ENCODE peak calls at places on chromosome 4, in ten cellular contexts. S, Y, P, H, T, Q, X, V, B and O are unnamed samples. For H3K36me3, the result is how much of the 10 kb centered on the place peaks cover.

GRCh38 chr4:76607846-76608245 is 172.8 kb downstream of the SHROOM3 start:
- DNase-seq in S (no peak), Y (no peak), P (no peak), H (no peak), T (no peak), Q (no peak), X (no peak), V (no peak), B (no peak), O (no peak)

GRCh38 chr4:83179205-83179604 is 64.7 kb upstream of the PLAC8 start:
- DNase-seq in S (no peak), Y (no peak), P (no peak), H (no peak), T (no peak), Q (no peak), X (no peak), V (no peak), B (no peak), O (no peak)

GRCh38 chr4:8035371-8035780 is 95.7 kb upstream of the AFAP1 start:
- DNase-seq in S (no peak), Y (no peak), P (no peak), H (peak), T (no peak), Q (peak), X (no peak), V (no peak), B (no peak), O (no peak)

GRCh38 chr4:172683016-172683415 is 485.6 kb upstream of the GALNT7 start:
- DNase-seq in S (no peak), Y (no peak), P (no peak), H (no peak), T (no peak), Q (no peak), X (no peak), V (no peak), B (no peak), O (no peak)

GRCh38 chr4:150136036-150136435 is 57.8 kb downstream of the DCLK2 start:
- DNase-seq in S (no peak), Y (no peak), P (no peak), H (no peak), T (no peak), Q (peak), X (no peak), V (no peak), B (no peak), O (no peak)

GRCh38 chr4:89249313-89249712 is 58.3 kb downstream of the GPRIN3 start:
- DNase-seq in S (no peak), Y (no peak), P (no peak), H (no peak), T (no peak), Q (no peak), X (peak), V (no peak), B (no peak), O (no peak)

GRCh38 chr4:110200673-110201072 is 2.3 kb upstream of the ELOVL6 start:
- DNase-seq in S (no peak), Y (no peak), P (no peak), H (no peak), T (no peak), Q (no peak), X (no peak), V (no peak), B (no peak), O (no peak)

GRCh38 chr4:168475745-168476144 is 4.5 kb downstream of the DDX60L start:
- DNase-seq in S (no peak), Y (no peak), P (no peak), H (no peak), T (no peak), Q (no peak), X (no peak), V (no peak), B (no peak), O (no peak)

GRCh38 chr4:20323991-20324390 is 72.3 kb downstream of the SLIT2 start:
- DNase-seq in S (no peak), Y (no peak), P (no peak), H (no peak), T (no peak), Q (no peak), X (no peak), V (no peak), B (no peak), O (no peak)

GRCh38 chr4:123133397-123134050 is 211.1 kb upstream of the NUDT6 start:
- DNase-seq in S (no peak), Y (no peak), P (no peak), H (no peak), T (no peak), Q (no peak), X (no peak), V (no peak), B (no peak), O (no peak)

GRCh38 chr4:185219551-185220344 is 10.3 kb downstream of the SNX25 start:
- DNase-seq in S (peak), Y (peak), P (peak), H (peak), T (no peak), Q (peak), X (no peak), V (peak), B (peak), O (peak)

GRCh38 chr4:26218677-26219181 is 102.1 kb upstream of the RBPJ start:
- DNase-seq in S (no peak), Y (no peak), P (no peak), H (no peak), T (no peak), Q (no peak), X (no peak), V (no peak), B (no peak), O (no peak)

GRCh38 chr4:100823066-100823992 is 305.5 kb upstream of the EMCN start:
- DNase-seq in S (no peak), Y (no peak), P (no peak), H (no peak), T (peak), Q (no peak), X (no peak), V (no peak), B (no peak), O (no peak)

GRCh38 chr4:72604324-72604723 is 35.3 kb upstream of the ADAMTS3 start:
- DNase-seq in S (no peak), Y (no peak), P (no peak), H (peak), T (no peak), Q (peak), X (no peak), V (no peak), B (no peak), O (no peak)

GRCh38 chr4:74202062-74202586 is 44.2 kb downstream of the MTHFD2L start:
- DNase-seq in S (no peak), Y (no peak), P (no peak), H (no peak), T (no peak), Q (no peak), X (no peak), V (no peak), B (no peak), O (no peak)

GRCh38 chr4:185599844-185600243 is 64.5 kb upstream of the PDLIM3 start:
- DNase-seq in S (no peak), Y (peak), P (no peak), H (no peak), T (no peak), Q (no peak), X (no peak), V (peak), B (no peak), O (no peak)

GRCh38 chr4:40448875-40449274 is 113.7 kb downstream of the CHRNA9 start:
- DNase-seq in S (no peak), Y (no peak), P (no peak), H (peak), T (peak), Q (no peak), X (peak), V (no peak), B (peak), O (no peak)

GRCh38 chr4:18214656-18215055 is 193.1 kb upstream of the LCORL start:
- DNase-seq in S (no peak), Y (no peak), P (no peak), H (no peak), T (no peak), Q (no peak), X (no peak), V (no peak), B (no peak), O (no peak)

GRCh38 chr4:24850669-24851068 is 55.3 kb downstream of the SOD3 start:
- DNase-seq in S (no peak), Y (peak), P (no peak), H (no peak), T (no peak), Q (peak), X (no peak), V (peak), B (no peak), O (no peak)

GRCh38 chr4:137238456-137238855 is 293.8 kb downstream of the PCDH18 start:
- DNase-seq in S (no peak), Y (no peak), P (no peak), H (no peak), T (no peak), Q (no peak), X (no peak), V (no peak), B (no peak), O (no peak)

GRCh38 chr4:137623013-137623412 is 90.7 kb upstream of the PCDH18 start:
- DNase-seq in S (no peak), Y (no peak), P (no peak), H (no peak), T (no peak), Q (no peak), X (no peak), V (no peak), B (no peak), O (no peak)

GRCh38 chr4:90951037-90951436 is 823.8 kb downstream of the CCSER1 start:
- DNase-seq in S (no peak), Y (no peak), P (no peak), H (no peak), T (peak), Q (peak), X (no peak), V (no peak), B (peak), O (no peak)

GRCh38 chr4:186900980-186901379 is 177.3 kb upstream of the FAT1 start:
- DNase-seq in S (no peak), Y (no peak), P (no peak), H (no peak), T (no peak), Q (no peak), X (no peak), V (no peak), B (no peak), O (no peak)

GRCh38 chr4:107913283-107913899 is 18.0 kb upstream of the CYP2U1 start:
- DNase-seq in S (peak), Y (no peak), P (no peak), H (peak), T (peak), Q (peak), X (peak), V (peak), B (peak), O (peak)

GRCh38 chr4:153541426-153542096 is 75.4 kb downstream of the TMEM131L start:
- DNase-seq in S (no peak), Y (no peak), P (no peak), H (no peak), T (no peak), Q (no peak), X (no peak), V (no peak), B (no peak), O (no peak)

GRCh38 chr4:153542835-153543234 is 76.7 kb downstream of the TMEM131L start:
- DNase-seq in S (no peak), Y (no peak), P (no peak), H (no peak), T (no peak), Q (no peak), X (no peak), V (no peak), B (no peak), O (no peak)

GRCh38 chr4:153543351-153543750 is 77.2 kb downstream of the TMEM131L start:
- DNase-seq in S (no peak), Y (no peak), P (no peak), H (no peak), T (no peak), Q (no peak), X (peak), V (no peak), B (no peak), O (no peak)

GRCh38 chr4:153539058-153539826 is 73.1 kb downstream of the TMEM131L start:
- DNase-seq in S (no peak), Y (no peak), P (no peak), H (no peak), T (no peak), Q (no peak), X (peak), V (no peak), B (no peak), O (no peak)

DNA sequence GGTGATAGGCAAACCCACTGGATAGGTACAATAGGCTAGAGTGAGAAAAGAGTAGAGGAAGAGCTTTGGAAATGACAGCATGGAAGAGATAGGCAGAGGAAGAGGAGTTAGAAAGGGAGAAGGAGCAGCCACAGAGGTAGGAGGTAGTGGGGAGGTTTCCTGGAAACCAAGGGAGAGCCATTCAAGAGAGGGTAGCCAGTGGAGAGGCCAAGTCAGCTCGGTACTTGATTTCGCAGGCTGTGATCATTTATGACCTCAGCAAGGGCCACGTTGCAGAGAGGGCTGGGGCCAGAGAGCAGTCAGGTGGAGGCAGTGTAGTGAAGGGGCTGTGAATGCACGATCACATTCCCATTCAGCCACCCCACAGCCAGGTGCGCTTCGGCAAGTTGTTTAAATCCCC is 76.0 kb downstream of the TMEM131L start:
- DNase-seq in S (no peak), Y (no peak), P (no peak), H (no peak), T (no peak), Q (no peak), X (no peak), V (no peak), B (no peak), O (no peak)
- TF ChIP-seq POLR2A in S (no peak), Y (no peak), P (no peak), H (no peak), T (no peak), Q (no peak), X (no peak), V (no peak), B (no peak), O (no peak)

DNA sequence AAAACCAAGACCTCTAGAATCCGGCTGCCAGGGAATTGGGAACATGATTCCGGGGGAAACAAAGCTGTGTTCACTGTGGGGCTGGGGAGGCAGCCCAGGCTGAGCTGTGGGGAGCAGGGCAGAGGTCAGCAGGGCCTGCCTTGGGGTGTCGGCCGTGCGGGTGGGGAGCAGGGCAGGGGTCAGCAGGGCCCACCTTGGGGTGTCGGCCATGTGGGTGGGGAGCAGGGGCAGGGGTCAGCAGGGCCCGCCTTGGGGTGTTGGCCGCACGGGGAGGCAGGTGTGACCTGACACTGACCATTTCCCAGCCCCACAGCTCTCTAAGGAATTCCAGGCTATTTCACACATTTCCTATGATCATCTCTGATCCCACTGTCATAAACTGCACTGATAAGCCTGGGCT is 45.6 kb upstream of the CPLX1 start:
- DNase-seq in S (no peak), Y (no peak), P (no peak), H (no peak), T (no peak), Q (no peak), X (no peak), V (no peak), B (no peak), O (no peak)
- H3K36me3 ChIP-seq in S (under half), Y (half or more), P (under half), H (under half), T (under half), Q (under half), X (under half), V (under half), B (under half), O (under half)

GRCh38 chr4:99156992-99157391 is 12.9 kb upstream of the ADH4 start:
- DNase-seq in S (no peak), Y (no peak), P (no peak), H (no peak), T (no peak), Q (no peak), X (no peak), V (no peak), B (no peak), O (no peak)

GRCh38 chr4:99154658-99155342 is 10.7 kb upstream of the ADH4 start:
- DNase-seq in S (no peak), Y (no peak), P (no peak), H (no peak), T (no peak), Q (no peak), X (no peak), V (no peak), B (no peak), O (no peak)

GRCh38 chr4:99161700-99162099 is 17.6 kb upstream of the ADH4 start:
- DNase-seq in S (no peak), Y (no peak), P (no peak), H (no peak), T (no peak), Q (no peak), X (no peak), V (no peak), B (no peak), O (no peak)

GRCh38 chr4:99157478-99157935 is 13.4 kb upstream of the ADH4 start:
- DNase-seq in S (no peak), Y (no peak), P (no peak), H (no peak), T (no peak), Q (no peak), X (no peak), V (no peak), B (no peak), O (no peak)

DNA sequence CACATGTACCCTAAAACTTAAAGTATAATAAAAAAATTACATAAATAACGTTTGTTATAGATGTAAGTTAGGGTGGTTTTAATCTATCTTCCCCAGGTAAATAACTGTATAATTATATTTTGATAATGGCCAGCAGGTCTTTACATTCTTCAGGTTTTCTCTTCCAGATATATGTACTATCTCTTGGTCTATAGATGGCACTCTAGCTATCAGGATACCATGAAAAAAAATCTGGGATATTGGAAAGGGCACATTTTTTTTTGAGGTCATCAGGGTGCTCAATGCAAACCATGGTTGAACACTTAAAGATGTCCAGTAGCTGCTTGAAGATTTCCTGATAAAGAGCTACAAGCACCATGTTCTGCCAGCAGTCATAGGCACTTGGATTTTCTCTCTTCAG is 15.6 kb upstream of the ADH4 start:
- DNase-seq in S (no peak), Y (no peak), P (no peak), H (no peak), T (no peak), Q (no peak), X (no peak), V (no peak), B (no peak), O (no peak)
- TF ChIP-seq CTCF in S (no peak), Y (no peak), P (no peak), H (no peak), T (no peak), Q (no peak), X (no peak), V (no peak), B (no peak), O (no peak)

GRCh38 chr4:2942532-2943363 is 20.5 kb downstream of the NOP14 start:
- DNase-seq in S (peak), Y (no peak), P (peak), H (peak), T (no peak), Q (no peak), X (peak), V (no peak), B (no peak), O (no peak)
- TF ChIP-seq POLR2A in S (no peak), Y (no peak), P (no peak), H (no peak), T (no peak), Q (no peak), X (no peak), V (no peak), B (no peak), O (no peak)

GRCh38 chr4:6935961-6936360 is 26.3 kb downstream of the TBC1D14 start:
- DNase-seq in S (no peak), Y (no peak), P (no peak), H (no peak), T (no peak), Q (no peak), X (no peak), V (no peak), B (no peak), O (no peak)

GRCh38 chr4:6938237-6938636 is 28.6 kb downstream of the TBC1D14 start:
- DNase-seq in S (no peak), Y (peak), P (no peak), H (no peak), T (peak), Q (peak), X (no peak), V (no peak), B (no peak), O (peak)

GRCh38 chr4:6938758-6939201 is 29.2 kb downstream of the TBC1D14 start:
- DNase-seq in S (no peak), Y (no peak), P (no peak), H (no peak), T (peak), Q (no peak), X (no peak), V (no peak), B (no peak), O (peak)

GRCh38 chr4:6937748-6938147 is 28.1 kb downstream of the TBC1D14 start:
- DNase-seq in S (no peak), Y (no peak), P (no peak), H (no peak), T (no peak), Q (no peak), X (no peak), V (no peak), B (no peak), O (no peak)

DNA sequence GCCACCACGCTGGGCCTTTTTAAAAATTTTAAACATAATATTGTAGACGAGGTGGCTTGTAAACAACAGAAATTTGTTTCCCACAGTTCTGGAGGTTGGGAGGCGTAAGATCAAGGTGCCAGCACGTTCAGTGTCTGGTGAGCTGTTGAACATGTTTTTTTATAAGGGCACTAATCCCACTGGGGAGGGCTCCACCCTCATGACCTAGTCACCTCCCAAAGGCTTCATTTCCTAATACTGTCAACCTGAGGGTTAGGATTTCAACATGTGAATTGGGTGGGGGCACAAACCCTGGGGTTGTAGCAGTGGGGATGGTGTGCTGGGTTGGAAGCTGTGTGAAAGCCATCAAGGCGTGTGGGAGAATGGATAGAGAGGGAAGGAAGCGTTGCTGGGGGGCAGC is 27.6 kb downstream of the TBC1D14 start:
- DNase-seq in S (no peak), Y (no peak), P (no peak), H (no peak), T (no peak), Q (no peak), X (no peak), V (no peak), B (no peak), O (no peak)
- H3K36me3 ChIP-seq in S (under half), Y (under half), P (under half), H (under half), T (under half), Q (under half), X (under half), V (under half), B (under half), O (under half)

DNA sequence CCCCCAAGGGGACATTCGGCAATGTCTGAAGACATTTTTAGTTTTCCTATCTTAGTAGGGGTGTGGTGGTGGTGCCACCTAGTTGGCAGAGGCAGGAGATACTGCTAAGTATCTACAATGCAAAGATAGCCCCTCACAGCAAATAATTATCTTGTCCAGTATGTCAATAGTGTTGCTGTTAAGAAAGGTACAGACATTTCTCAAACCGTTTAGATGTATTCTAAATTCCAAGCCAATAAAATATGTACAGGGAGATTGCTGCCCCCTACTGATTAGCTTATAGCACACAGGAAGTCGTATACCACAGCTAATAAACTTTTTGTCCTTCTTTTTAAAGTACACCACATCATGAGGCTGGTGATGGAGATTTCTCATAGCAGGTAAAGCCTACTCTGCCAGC is 260.5 kb downstream of the TMA16 start:
- DNase-seq in S (no peak), Y (no peak), P (no peak), H (no peak), T (no peak), Q (no peak), X (no peak), V (no peak), B (no peak), O (no peak)
- TF ChIP-seq CTCF in S (no peak), Y (no peak), P (no peak), H (no peak), T (peak), Q (no peak), X (no peak), V (no peak), B (no peak), O (no peak)